ENCODE peak calls at places on chromosomes 12 and 14, in four cellular contexts. M is IMR-90, X is epithelial cell of esophagus, T is hepatocyte. A is an unnamed sample.
A peak's percentile ranks its signal among the peaks of the same experiment; 100 is the strongest.

GRCh38 chr12:132886529-132887477 is 602 bp downstream of the CHFR start:
- DNase-seq in M (peak; percentile 4), X (peak; percentile 9), T (peak; percentile 51), A (no peak)

GRCh38 chr12:117261267-117261666 is 71.0 kb upstream of the FBXO21 start:
- DNase-seq in M (no peak), X (peak; percentile 34), T (no peak), A (peak; percentile 4)

GRCh38 chr12:9363145-9363544 is 154.9 kb upstream of the PZP start:
- DNase-seq in M (no peak), X (peak; percentile 71), T (no peak), A (no peak)

GRCh38 chr14:85217412-85217811 is 312.5 kb upstream of the FLRT2 start:
- DNase-seq in M (peak; percentile 31), X (no peak), T (no peak), A (no peak)

GRCh38 chr14:103057028-103057371 is 349 bp downstream of the CDC42BPB start:
- DNase-seq in M (no peak), X (no peak), T (no peak), A (peak; percentile 46)

GRCh38 chr14:70188608-70189540 is at the start of gene SLC8A3:
- DNase-seq in M (peak; percentile 37), X (peak; percentile 73), T (peak; percentile 55), A (peak; percentile 72)

GRCh38 chr12:63298386-63298930 is 147.5 kb upstream of the AVPR1A start:
- DNase-seq in M (no peak), X (peak; percentile 15), T (no peak), A (no peak)

GRCh38 chr14:58287607-58288042 is 10.7 kb upstream of the ARID4A start:
- DNase-seq in M (no peak), X (no peak), T (no peak), A (no peak)

GRCh38 chr12:103333676-103334075 is 162.1 kb downstream of the C12orf42 start:
- DNase-seq in M (no peak), X (peak; percentile 3), T (no peak), A (no peak)

GRCh38 chr14:86723254-86723624 is 1193.3 kb downstream of the FLRT2 start:
- DNase-seq in M (peak; percentile 48), X (peak; percentile 41), T (no peak), A (no peak)

GRCh38 chr14:20498622-20499021 is 6.7 kb upstream of the RNASE10 start:
- DNase-seq in M (no peak), X (no peak), T (no peak), A (no peak)

GRCh38 chr12:16454481-16454880 is 107.0 kb downstream of the MGST1 start:
- DNase-seq in M (peak; percentile 51), X (peak; percentile 42), T (no peak), A (no peak)

GRCh38 chr14:81523616-81524015 is 10.0 kb downstream of the SEL1L start:
- DNase-seq in M (no peak), X (no peak), T (no peak), A (no peak)

GRCh38 chr12:131192951-131193350 is 239.2 kb downstream of the ADGRD1 start:
- DNase-seq in M (no peak), X (no peak), T (no peak), A (no peak)

GRCh38 chr12:122721057-122721545 is 4.5 kb upstream of the HCAR3 start:
- DNase-seq in M (no peak), X (peak; percentile 94), T (peak; percentile 48), A (no peak)

GRCh38 chr12:86683568-86683991 is 427.4 kb upstream of the MGAT4C start:
- DNase-seq in M (peak; percentile 69), X (peak; percentile 9), T (no peak), A (peak; percentile 36)

GRCh38 chr14:90608281-90608680 is 207.9 kb downstream of the TTC7B start:
- DNase-seq in M (no peak), X (no peak), T (no peak), A (no peak)

GRCh38 chr12:12870454-12870853 is 20.9 kb upstream of the GPRC5A start:
- DNase-seq in M (peak; percentile 100), X (peak; percentile 77), T (peak; percentile 62), A (peak; percentile 98)

GRCh38 chr12:130879212-130879686 is 7.4 kb downstream of the RAN start:
- DNase-seq in M (no peak), X (no peak), T (no peak), A (no peak)

GRCh38 chr12:106919910-106920544 is 35.7 kb upstream of the TMEM263 start:
- DNase-seq in M (peak; percentile 63), X (peak; percentile 59), T (peak; percentile 73), A (peak; percentile 79)

GRCh38 chr14:51228890-51229289 is 11.2 kb upstream of the TMX1 start:
- DNase-seq in M (no peak), X (peak; percentile 49), T (no peak), A (no peak)

GRCh38 chr12:111438501-111438900 is 32.8 kb downstream of the SH2B3 start:
- DNase-seq in M (peak; percentile 51), X (peak; percentile 82), T (peak; percentile 54), A (peak; percentile 55)

GRCh38 chr12:50934981-50935807 is 17.1 kb upstream of the HIGD1C start:
- DNase-seq in M (peak; percentile 67), X (peak; percentile 36), T (no peak), A (peak; percentile 24)

GRCh38 chr12:57929092-57929830 is 12.1 kb upstream of the ATP23 start:
- DNase-seq in M (no peak), X (no peak), T (no peak), A (no peak)

GRCh38 chr12:7712841-7713442 is 1.7 kb downstream of the DPPA3 start:
- DNase-seq in M (no peak), X (no peak), T (no peak), A (no peak)

GRCh38 chr12:28870839-28871440 is 278.1 kb upstream of the FAR2 start:
- DNase-seq in M (peak; percentile 20), X (peak; percentile 50), T (no peak), A (peak; percentile 30)

GRCh38 chr12:124740691-124741137 is 123.0 kb downstream of the SCARB1 start:
- DNase-seq in M (peak; percentile 66), X (peak; percentile 81), T (peak; percentile 56), A (peak; percentile 34)

GRCh38 chr12:28998662-28999120 is 150.4 kb upstream of the FAR2 start:
- DNase-seq in M (peak; percentile 56), X (peak; percentile 44), T (peak; percentile 36), A (peak; percentile 46)

GRCh38 chr14:57749267-57749666 is 116.6 kb downstream of the SLC35F4 start:
- DNase-seq in M (no peak), X (peak; percentile 83), T (no peak), A (peak; percentile 64)

GRCh38 chr12:115920395-115921183 is 356.9 kb downstream of the MED13L start:
- DNase-seq in M (peak; percentile 31), X (no peak), T (no peak), A (no peak)

GRCh38 chr14:87888136-87888999 is 104.6 kb downstream of the GALC start:
- DNase-seq in M (no peak), X (peak; percentile 20), T (peak; percentile 12), A (no peak)

GRCh38 chr14:86652512-86652911 is 1122.6 kb downstream of the FLRT2 start:
- DNase-seq in M (peak; percentile 53), X (no peak), T (no peak), A (no peak)

GRCh38 chr14:85565862-85566296 is 35.9 kb downstream of the FLRT2 start:
- DNase-seq in M (peak; percentile 69), X (peak; percentile 86), T (no peak), A (no peak)

GRCh38 chr12:64608901-64609542 is 1.3 kb upstream of the RASSF3 start:
- DNase-seq in M (peak; percentile 68), X (peak; percentile 86), T (peak; percentile 68), A (peak; percentile 59)
- TF ChIP-seq CTCF in M (peak; percentile 8), X (peak; percentile 27), T (peak; percentile 33), A (peak; percentile 8)

GRCh38 chr14:104925941-104926609 is 1.4 kb downstream of the PLD4 start:
- DNase-seq in M (no peak), X (no peak), T (no peak), A (no peak)
- H3K4me3 ChIP-seq in M (no peak overlapping the region), X (no peak overlapping the region), T (no peak overlapping the region), A (no peak overlapping the region)

GRCh38 chr14:55441286-55441685 is 870 bp upstream of the TBPL2 start:
- DNase-seq in M (no peak), X (peak; percentile 45), T (no peak), A (no peak)

GRCh38 chr14:55436530-55436929 is 3.9 kb downstream of the TBPL2 start:
- DNase-seq in M (no peak), X (no peak), T (no peak), A (no peak)

GRCh38 chr14:55434805-55435174 is 5.6 kb downstream of the TBPL2 start:
- DNase-seq in M (no peak), X (no peak), T (peak; percentile 38), A (no peak)

GRCh38 chr14:55438066-55438683 is 2.2 kb downstream of the TBPL2 start:
- DNase-seq in M (peak; percentile 73), X (peak; percentile 76), T (peak; percentile 79), A (peak; percentile 39)

DNA sequence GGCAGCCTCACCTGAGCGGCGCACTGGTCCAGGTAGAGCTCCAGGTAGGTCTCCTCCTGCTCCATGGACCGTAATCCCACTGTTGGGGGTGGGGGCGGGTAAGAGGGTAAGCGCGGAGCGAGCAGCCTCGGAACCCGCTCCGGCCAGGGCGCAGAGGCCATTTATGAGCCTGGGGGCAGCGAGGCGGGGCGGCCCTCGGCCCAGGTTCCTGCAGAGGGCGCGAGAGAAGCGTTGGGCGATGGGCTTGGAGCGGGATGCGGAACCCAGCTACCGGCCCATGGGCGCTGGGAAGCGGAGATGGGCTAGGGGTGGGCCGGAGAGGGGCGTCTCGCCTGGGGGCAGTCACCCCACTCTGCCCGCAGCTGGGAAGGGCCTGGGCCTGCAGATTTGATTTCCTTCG is at the start of gene TBPL2:
- DNase-seq in M (no peak), X (no peak), T (peak; percentile 35), A (no peak)
- TF ChIP-seq CTCF in M (peak; percentile 11), X (no peak), T (peak; percentile 22), A (no peak)

GRCh38 chr12:113136128-113136989 is 798 bp upstream of the RASAL1 start:
- DNase-seq in M (no peak), X (no peak), T (no peak), A (no peak)

GRCh38 chr12:113136990-113137511 is 1.5 kb upstream of the RASAL1 start:
- DNase-seq in M (no peak), X (no peak), T (no peak), A (no peak)

GRCh38 chr12:113134521-113134951 is 1.0 kb downstream of the RASAL1 start:
- DNase-seq in M (no peak), X (no peak), T (no peak), A (no peak)

GRCh38 chr12:113133036-113133435 is 2.5 kb downstream of the RASAL1 start:
- DNase-seq in M (no peak), X (no peak), T (no peak), A (no peak)

DNA sequence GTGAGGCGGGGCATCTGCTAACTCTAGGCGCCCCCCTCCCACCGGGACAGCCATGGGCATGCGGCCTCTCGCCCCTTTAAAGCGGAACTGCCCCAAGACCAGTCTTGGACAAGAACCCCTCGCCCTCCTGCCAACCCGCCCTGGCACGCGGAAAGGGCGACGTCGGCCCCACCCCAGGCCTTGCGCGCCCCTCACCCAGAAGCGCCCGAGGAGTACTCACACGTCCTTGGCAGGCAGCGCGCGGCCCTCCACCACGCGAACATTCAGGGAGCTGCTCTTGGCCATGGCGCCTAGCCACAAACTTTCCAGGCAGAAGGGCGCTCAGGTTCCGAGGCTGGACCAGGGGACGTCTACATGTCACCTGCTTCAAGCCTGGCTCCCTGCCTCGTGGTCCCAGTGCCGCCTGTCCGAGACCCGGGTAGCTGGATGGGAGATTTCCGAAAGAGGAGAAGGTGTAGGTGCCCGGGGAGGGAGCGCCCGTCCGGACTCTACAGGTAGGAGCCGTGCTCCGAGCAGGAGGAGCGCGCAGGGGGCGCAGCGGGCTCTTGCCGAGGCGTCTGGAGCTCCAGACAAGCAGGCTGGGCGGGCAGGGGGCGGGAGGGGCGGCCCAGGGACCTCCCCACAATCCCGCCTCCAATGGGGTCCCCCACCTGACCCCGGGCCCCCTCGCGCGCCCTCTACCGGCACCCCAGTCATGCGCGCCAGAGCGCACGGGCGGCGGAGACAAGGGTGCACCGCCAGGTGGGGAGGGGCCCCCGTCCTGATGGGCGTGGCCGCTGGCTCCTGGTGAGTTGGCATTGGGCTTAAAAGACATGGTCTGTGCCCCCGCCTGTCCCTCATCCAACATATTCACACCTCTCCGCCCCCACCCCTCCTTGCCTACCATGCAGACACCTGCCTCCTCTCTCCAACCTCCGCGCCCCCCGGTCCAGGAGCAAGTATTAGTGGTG is at the start of gene RASAL1:
- DNase-seq in M (no peak), X (peak; percentile 55), T (peak; percentile 41), A (no peak)
- H3K4me3 ChIP-seq in M (no peak within 1 kb of the TSS), X (peak within 1 kb of the TSS; percentile 28), T (no peak within 1 kb of the TSS), A (no peak within 1 kb of the TSS)